ENCODE peak calls at places on chromosome 2, in nine cellular contexts. I is H7; T is HuH-7; R is amygdala; Z is small intestine; U is mesenteric fat pad; D is MCF 10A; W is progenitor cell of endocrine pancreas; P is CD4-positive, CD25-positive, alpha-beta regulatory T cell. F is an unnamed sample.

GRCh38 chr2:88452980-88453582 is 588 bp upstream of the FOXI3 start:
- DNase-seq in I (no peak), T (no peak), R (no peak), Z (no peak), U (peak), D (no peak), W (no peak), P (no peak), F (no peak)

GRCh38 chr2:11945139-11946126 is 199.0 kb downstream of the LPIN1 start:
- DNase-seq in I (no peak), T (no peak), R (no peak), Z (peak), U (no peak), D (no peak), W (no peak), P (peak), F (no peak)

GRCh38 chr2:2808551-2809058 is 477.5 kb upstream of the MYT1L start:
- DNase-seq in I (peak), T (no peak), R (no peak), Z (no peak), U (no peak), D (no peak), W (no peak), P (no peak), F (no peak)

GRCh38 chr2:227402959-227403358 is 15.2 kb upstream of the SCYGR1 start:
- DNase-seq in I (no peak), T (no peak), R (no peak), Z (no peak), U (no peak), D (peak), W (no peak), P (no peak), F (peak)

GRCh38 chr2:58634653-58635347 is 393.7 kb upstream of the FANCL start:
- DNase-seq in I (peak), T (no peak), R (no peak), Z (no peak), U (no peak), D (peak), W (no peak), P (no peak), F (peak)

GRCh38 chr2:30482025-30482424 is 35.0 kb downstream of the LCLAT1 start:
- DNase-seq in I (no peak), T (no peak), R (no peak), Z (no peak), U (no peak), D (no peak), W (no peak), P (no peak), F (no peak)

GRCh38 chr2:159287733-159288132 is 1.2 kb upstream of the WDSUB1 start:
- DNase-seq in I (no peak), T (no peak), R (no peak), Z (no peak), U (no peak), D (no peak), W (no peak), P (no peak), F (no peak)

GRCh38 chr2:83787189-83787588 is 671.9 kb downstream of the SUCLG1 start:
- DNase-seq in I (no peak), T (no peak), R (no peak), Z (no peak), U (no peak), D (no peak), W (no peak), P (no peak), F (no peak)

GRCh38 chr2:133266075-133266925 is 302.0 kb downstream of the NCKAP5 start:
- DNase-seq in I (peak), T (peak), R (no peak), Z (no peak), U (no peak), D (no peak), W (peak), P (no peak), F (no peak)

GRCh38 chr2:121136323-121136722 is 148.7 kb downstream of the TFCP2L1 start:
- DNase-seq in I (no peak), T (no peak), R (no peak), Z (no peak), U (peak), D (no peak), W (no peak), P (no peak), F (no peak)

GRCh38 chr2:23502096-23502495 is 117.1 kb downstream of the KLHL29 start:
- DNase-seq in I (no peak), T (no peak), R (peak), Z (no peak), U (no peak), D (no peak), W (no peak), P (no peak), F (no peak)

GRCh38 chr2:45895477-45895876 is 244.0 kb downstream of the PRKCE start:
- DNase-seq in I (no peak), T (no peak), R (no peak), Z (no peak), U (no peak), D (no peak), W (no peak), P (no peak), F (no peak)

GRCh38 chr2:199471443-199472057 is 13.8 kb upstream of the SATB2 start:
- DNase-seq in I (peak), T (peak), R (peak), Z (peak), U (no peak), D (peak), W (peak), P (no peak), F (peak)

GRCh38 chr2:234761910-234762309 is 189.9 kb upstream of the SH3BP4 start:
- DNase-seq in I (no peak), T (no peak), R (no peak), Z (no peak), U (no peak), D (no peak), W (no peak), P (no peak), F (no peak)

GRCh38 chr2:98460573-98461560 is 16.2 kb downstream of the INPP4A start:
- DNase-seq in I (no peak), T (no peak), R (no peak), Z (no peak), U (peak), D (no peak), W (no peak), P (peak), F (no peak)

GRCh38 chr2:190837991-190838390 is 42.6 kb upstream of the GLS start:
- DNase-seq in I (no peak), T (no peak), R (no peak), Z (no peak), U (no peak), D (no peak), W (no peak), P (no peak), F (no peak)

GRCh38 chr2:9753665-9754531 is 89.4 kb upstream of the TAF1B start:
- DNase-seq in I (no peak), T (no peak), R (no peak), Z (peak), U (no peak), D (peak), W (no peak), P (peak), F (peak)

GRCh38 chr2:181474227-181474626 is 17.0 kb downstream of the ITGA4 start:
- DNase-seq in I (no peak), T (no peak), R (no peak), Z (no peak), U (no peak), D (no peak), W (no peak), P (no peak), F (no peak)

GRCh38 chr2:68465081-68465916 is 1.8 kb downstream of the FBXO48 start:
- DNase-seq in I (no peak), T (no peak), R (no peak), Z (no peak), U (no peak), D (peak), W (no peak), P (peak), F (no peak)

GRCh38 chr2:210169871-210170441 is 1.3 kb downstream of the KANSL1L start:
- DNase-seq in I (no peak), T (no peak), R (no peak), Z (peak), U (no peak), D (peak), W (no peak), P (peak), F (peak)

GRCh38 chr2:71672011-71672639 is 218.8 kb downstream of the DYSF start:
- DNase-seq in I (peak), T (peak), R (no peak), Z (no peak), U (peak), D (no peak), W (no peak), P (no peak), F (no peak)